ENCODE peak calls at places on chromosomes 1 and 21, in five cellular contexts. P is H54; I is activated effector memory CD4-positive, alpha-beta T cell treated with Interleukin-2 at 50 U/mL for 16 hours; C is epithelial cell of proximal tubule; T is activated CD8-positive, alpha-beta memory T cell treated with anti-CD3 and anti-CD28 coated beads, Interleukin-2, amount 10 ng/mL, durations not matched to agents 7 days and 5 days. L is an unnamed sample.

GRCh38 chr1:171295821-171296220 is 18.2 kb upstream of the FMO4 start:
- DNase-seq in P (no peak), I (no peak), C (no peak), T (no peak), L (no peak)

GRCh38 chr1:198678301-198678836 is 39.5 kb downstream of the PTPRC start:
- DNase-seq in P (no peak), I (no peak), C (no peak), T (peak), L (peak)

GRCh38 chr1:241979071-241979470 is 19.8 kb downstream of the MAP1LC3C start:
- DNase-seq in P (no peak), I (no peak), C (no peak), T (no peak), L (no peak)

GRCh38 chr1:38989979-38990378 is 1.1 kb upstream of the AKIRIN1 start:
- DNase-seq in P (no peak), I (no peak), C (no peak), T (no peak), L (no peak)

GRCh38 chr1:71787699-71788098 is 494.6 kb downstream of the NEGR1 start:
- DNase-seq in P (no peak), I (no peak), C (no peak), T (no peak), L (no peak)

GRCh38 chr1:94863297-94863911 is 43.2 kb downstream of the SLC44A3 start:
- DNase-seq in P (no peak), I (no peak), C (no peak), T (no peak), L (no peak)

GRCh38 chr1:179310271-179310670 is 16.7 kb downstream of the SOAT1 start:
- DNase-seq in P (no peak), I (no peak), C (no peak), T (no peak), L (no peak)

GRCh38 chr1:7588457-7588827 is 182.7 kb upstream of the VAMP3 start:
- DNase-seq in P (no peak), I (no peak), C (no peak), T (no peak), L (no peak)

GRCh38 chr21:14120091-14120734 is 90.5 kb downstream of the LIPI start:
- DNase-seq in P (peak), I (no peak), C (no peak), T (peak), L (peak)

GRCh38 chr21:33964706-33965325 is 49.2 kb upstream of the ATP5PO start:
- DNase-seq in P (no peak), I (no peak), C (no peak), T (no peak), L (no peak)

GRCh38 chr1:151036356-151036755 is at the start of gene BNIPL:
- DNase-seq in P (no peak), I (no peak), C (no peak), T (no peak), L (no peak)

GRCh38 chr1:233543338-233544255 is 70.3 kb upstream of the KCNK1 start:
- DNase-seq in P (peak), I (no peak), C (peak), T (no peak), L (no peak)

GRCh38 chr1:40976952-40977690 is 2.4 kb upstream of the CTPS1 start:
- DNase-seq in P (no peak), I (no peak), C (no peak), T (no peak), L (no peak)

GRCh38 chr1:238652346-238652968 is 733.9 kb upstream of the CHRM3 start:
- DNase-seq in P (no peak), I (no peak), C (no peak), T (no peak), L (no peak)

GRCh38 chr1:33099290-33100118 is 18.6 kb downstream of the AZIN2 start:
- DNase-seq in P (peak), I (peak), C (peak), T (peak), L (peak)

GRCh38 chr1:156497743-156498446 is 2.7 kb downstream of the MEF2D start:
- DNase-seq in P (no peak), I (no peak), C (no peak), T (no peak), L (no peak)

GRCh38 chr1:11740258-11741192 is 4.6 kb downstream of the AGTRAP start:
- DNase-seq in P (no peak), I (peak), C (no peak), T (peak), L (peak)

GRCh38 chr1:246317291-246317690 is 189.8 kb downstream of the SMYD3 start:
- DNase-seq in P (no peak), I (no peak), C (no peak), T (no peak), L (no peak)